ENCODE peak calls at places on chromosome 2, in ten cellular contexts. O is pancreas, I is kidney, P is adrenal gland, L is esophagus squamous epithelium, J is prostate gland, H is dorsolateral prefrontal cortex, V is stomach, M is Peyer's patch, G is AG04450. K is an unnamed sample.
A peak's percentile ranks its signal among the peaks of the same experiment; 100 is the strongest.

GRCh38 chr2:208033701-208034502 is 8.6 kb upstream of the PLEKHM3 start:
- DNase-seq in J (peak; percentile 61), L (no peak), V (peak; percentile 66), G (no peak), M (peak; percentile 65), H (no peak), I (no peak), O (no peak), P (peak; percentile 65), K (no peak)

GRCh38 chr2:71082402-71083252 is 14.2 kb downstream of the NAGK start:
- DNase-seq in M (no peak), O (no peak), P (no peak), G (no peak), H (no peak), I (no peak), V (no peak), L (no peak), J (no peak), K (no peak)

GRCh38 chr2:152548996-152549395 is 168.3 kb downstream of the PRPF40A start:
- DNase-seq in G (no peak), P (no peak), M (no peak), L (no peak), H (no peak), J (no peak), O (no peak), V (no peak), I (no peak), K (no peak)

GRCh38 chr2:15844099-15844801 is 96.1 kb upstream of the MYCN start:
- DNase-seq in O (no peak), V (no peak), P (no peak), I (no peak), J (no peak), G (no peak), L (no peak), H (no peak), M (no peak), K (no peak)

GRCh38 chr2:219614076-219614860 is 13.2 kb upstream of the SLC4A3 start:
- DNase-seq in G (no peak), L (no peak), J (no peak), H (no peak), M (no peak), I (peak; percentile 58), O (no peak), P (no peak), V (no peak), K (no peak)

GRCh38 chr2:218063541-218064295 is 5.3 kb upstream of the RUFY4 start:
- DNase-seq in P (no peak), L (no peak), M (no peak), O (no peak), G (no peak), I (no peak), J (no peak), H (no peak), V (no peak), K (no peak)

GRCh38 chr2:42229949-42230348 is 60.8 kb downstream of the EML4 start:
- DNase-seq in H (no peak), G (no peak), O (no peak), L (no peak), V (no peak), P (no peak), I (no peak), J (no peak), M (no peak), K (no peak)

GRCh38 chr2:15181092-15181745 is 379.9 kb downstream of the NBAS start:
- DNase-seq in I (no peak), G (no peak), J (no peak), V (no peak), O (no peak), P (no peak), L (no peak), H (no peak), M (no peak), K (no peak)

GRCh38 chr2:71617266-71617665 is 163.9 kb downstream of the DYSF start:
- DNase-seq in J (no peak), M (no peak), G (no peak), O (no peak), V (peak; percentile 14), P (no peak), L (no peak), H (no peak), I (peak; percentile 29), K (no peak)

GRCh38 chr2:61426267-61426897 is 44.5 kb downstream of the USP34 start:
- DNase-seq in I (no peak), L (peak; percentile 12), H (no peak), O (peak; percentile 75), M (peak; percentile 77), G (no peak), P (no peak), J (no peak), V (peak; percentile 63), K (no peak)

GRCh38 chr2:127611076-127611925 is 34.7 kb upstream of the GPR17 start:
- DNase-seq in I (no peak), L (no peak), P (no peak), O (peak; percentile 40), V (peak; percentile 17), H (no peak), M (peak; percentile 32), J (no peak), G (no peak), K (peak; percentile 33)

GRCh38 chr2:209383212-209383611 is 40.6 kb upstream of the MAP2 start:
- DNase-seq in J (peak; percentile 14), P (peak; percentile 14), G (peak; percentile 6), O (no peak), V (no peak), I (no peak), M (no peak), H (no peak), L (no peak), K (no peak)

GRCh38 chr2:33620-34019 is 12.7 kb downstream of the FAM110C start:
- DNase-seq in O (no peak), H (no peak), P (no peak), L (no peak), G (no peak), M (no peak), J (peak; percentile 76), I (no peak), V (peak; percentile 61), K (no peak)

GRCh38 chr2:72533767-72534166 is 292.1 kb downstream of the EXOC6B start:
- DNase-seq in L (no peak), G (no peak), I (no peak), J (no peak), V (no peak), P (no peak), M (no peak), O (no peak), H (no peak), K (peak; percentile 18)

GRCh38 chr2:28737655-28738054 is 14.0 kb upstream of the PPP1CB start:
- DNase-seq in M (no peak), O (no peak), P (no peak), H (no peak), J (no peak), L (no peak), V (no peak), I (no peak), G (no peak), K (no peak)

DNA sequence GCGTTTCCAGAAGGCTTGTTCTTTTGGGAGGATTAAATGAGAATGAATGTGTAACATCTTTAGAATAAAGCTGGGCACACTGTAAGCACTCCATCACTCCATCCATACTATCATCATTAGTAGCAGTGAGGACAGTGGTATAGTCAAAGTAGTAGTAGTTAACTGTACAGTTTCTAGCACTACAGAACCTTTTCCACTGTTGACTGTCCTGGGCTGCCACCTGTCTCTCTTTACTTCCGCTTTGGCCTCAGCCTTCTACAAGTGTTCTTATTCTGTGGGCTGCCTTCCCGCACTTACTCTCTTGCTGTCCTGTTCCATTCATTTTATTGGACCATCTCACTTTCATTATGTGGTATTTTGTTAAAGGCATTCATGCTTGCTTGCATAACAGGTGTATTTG is 3.3 kb downstream of the SLC9A2 start:
- DNase-seq in V (no peak), J (no peak), P (no peak), L (no peak), M (no peak), I (no peak), G (no peak), H (no peak), O (no peak), K (no peak)
- H3K27ac ChIP-seq in V (peak overlapping the region; percentile 84), J (no peak overlapping the region), P (no peak overlapping the region), L (no peak overlapping the region), M (no peak overlapping the region), I (no peak overlapping the region), G (no peak overlapping the region), H (no peak overlapping the region), O (no peak overlapping the region), K (no peak overlapping the region)

DNA sequence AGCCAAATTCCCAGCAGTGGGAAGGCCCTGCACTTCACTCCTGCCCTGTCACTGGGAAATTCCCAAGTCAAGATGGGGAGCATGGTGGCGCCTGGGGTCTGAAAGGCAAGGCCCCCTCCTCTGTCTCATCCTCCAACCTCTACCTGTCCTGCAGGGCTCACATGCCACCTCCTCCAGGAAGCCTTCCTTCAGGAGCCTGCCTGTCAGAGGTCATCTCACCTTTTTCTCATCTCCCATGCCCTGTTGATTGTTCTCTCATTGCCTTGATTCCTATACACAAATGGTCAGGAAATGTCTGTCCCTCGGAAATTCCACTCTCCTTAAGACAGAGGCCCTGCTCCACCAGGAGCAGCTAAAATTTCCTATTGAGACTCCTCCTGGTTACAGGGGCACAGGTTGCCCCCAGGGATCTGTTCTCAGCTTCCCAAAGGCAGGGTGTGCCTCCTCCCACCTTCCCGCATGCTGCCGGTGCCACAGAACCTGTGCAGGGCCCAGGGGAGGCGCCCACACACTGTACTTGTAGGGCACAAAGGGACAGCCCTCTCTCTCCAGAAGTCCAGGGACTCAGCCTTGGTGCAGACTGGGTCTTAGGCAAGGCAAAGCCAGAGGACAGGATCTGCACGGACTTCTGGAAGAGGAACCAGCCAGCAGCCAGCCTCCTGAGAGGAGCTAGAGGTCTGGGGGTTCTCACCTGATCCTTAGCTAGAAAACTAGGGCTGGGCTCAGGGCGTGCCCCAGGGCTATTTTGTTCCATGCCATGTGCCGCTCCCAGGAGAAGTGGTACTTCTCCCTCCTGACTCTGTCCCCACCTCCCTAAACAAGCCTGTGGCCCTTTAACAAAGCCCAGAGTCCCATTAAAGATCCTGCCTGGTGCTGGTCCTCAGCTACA is 12.9 kb downstream of the HES6 start:
- DNase-seq in G (no peak), L (no peak), P (no peak), O (no peak), I (no peak), M (no peak), V (no peak), J (no peak), H (no peak), K (no peak)
- H3K27ac ChIP-seq in G (no peak overlapping the region), L (no peak overlapping the region), P (no peak overlapping the region), O (no peak overlapping the region), I (no peak overlapping the region), M (no peak overlapping the region), V (no peak overlapping the region), J (no peak overlapping the region), H (no peak overlapping the region), K (no peak overlapping the region)

DNA sequence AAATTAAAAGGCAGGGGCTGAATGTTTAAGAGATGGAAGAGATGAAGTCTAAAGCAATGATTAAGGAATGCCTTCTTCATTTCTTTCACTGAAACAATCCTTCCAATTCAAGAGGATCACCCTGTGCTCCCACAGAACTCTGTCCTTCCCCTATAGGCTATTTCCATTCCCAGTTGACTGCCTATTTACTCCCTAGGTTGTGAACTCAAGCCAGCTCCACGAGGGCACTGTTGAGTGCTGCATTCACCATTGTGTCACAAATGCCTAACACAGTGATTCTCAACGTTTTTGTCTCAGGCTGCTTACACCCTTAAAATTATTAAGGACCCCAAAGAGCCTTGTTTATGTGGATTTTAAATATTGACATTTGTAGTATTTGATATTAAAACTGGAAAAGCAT is 112.4 kb downstream of the AOX1 start:
- DNase-seq in H (no peak), V (no peak), I (no peak), M (no peak), P (no peak), J (no peak), L (no peak), G (no peak), O (no peak), K (no peak)
- H3K27ac ChIP-seq in H (no peak overlapping the region), V (no peak overlapping the region), I (no peak overlapping the region), M (no peak overlapping the region), P (no peak overlapping the region), J (no peak overlapping the region), L (no peak overlapping the region), G (no peak overlapping the region), O (no peak overlapping the region), K (no peak overlapping the region)

GRCh38 chr2:215382011-215382410 is 53.9 kb downstream of the FN1 start:
- DNase-seq in M (no peak), I (no peak), V (no peak), H (no peak), G (no peak), L (no peak), P (no peak), J (no peak), O (no peak), K (no peak)
- H3K27ac ChIP-seq in M (no peak overlapping the region), I (no peak overlapping the region), V (no peak overlapping the region), H (no peak overlapping the region), G (no peak overlapping the region), L (no peak overlapping the region), P (no peak overlapping the region), J (no peak overlapping the region), O (no peak overlapping the region), K (no peak overlapping the region)